ENCODE peak calls at places on chromosomes 16 and 17, in five cellular contexts. L, G, Q, S and K are unnamed samples.

GRCh38 chr17:34318474-34318873 is 761 bp upstream of the CCL8 start:
- DNase-seq in L (no peak), G (no peak), Q (no peak), S (no peak), K (no peak)

GRCh38 chr16:57720142-57720575 is 15.4 kb upstream of the KATNB1 start:
- DNase-seq in L (no peak), G (no peak), Q (peak; percentile 74), S (peak; percentile 23), K (no peak)

GRCh38 chr17:71975998-71976649 is 144.7 kb upstream of the SOX9 start:
- DNase-seq in L (peak; percentile 85), G (peak; percentile 89), Q (peak; percentile 100), S (no peak), K (peak; percentile 97)

GRCh38 chr17:35780876-35781409 is 14.5 kb downstream of the MMP28 start:
- DNase-seq in L (no peak), G (no peak), Q (peak; percentile 27), S (no peak), K (no peak)

GRCh38 chr17:67999291-67999911 is 3.1 kb upstream of the C17orf58 start:
- DNase-seq in L (no peak), G (no peak), Q (peak; percentile 41), S (no peak), K (no peak)

GRCh38 chr16:12868169-12868568 is 33.2 kb upstream of the SHISA9 start:
- DNase-seq in L (no peak), G (no peak), Q (no peak), S (no peak), K (no peak)

GRCh38 chr16:86215979-86216585 is 294.2 kb upstream of the FOXF1 start:
- DNase-seq in L (no peak), G (no peak), Q (no peak), S (no peak), K (no peak)

GRCh38 chr16:2962334-2963073 is 1.6 kb upstream of the KREMEN2 start:
- DNase-seq in L (no peak), G (no peak), Q (no peak), S (no peak), K (no peak)

GRCh38 chr17:37158290-37158689 is 209.5 kb downstream of the AATF start:
- DNase-seq in L (no peak), G (no peak), Q (no peak), S (no peak), K (no peak)

GRCh38 chr16:50296807-50297206 is 30.5 kb downstream of the ADCY7 start:
- DNase-seq in L (no peak), G (no peak), Q (no peak), S (no peak), K (no peak)

GRCh38 chr16:25434061-25434460 is 176.4 kb upstream of the ZKSCAN2 start:
- DNase-seq in L (no peak), G (no peak), Q (no peak), S (no peak), K (no peak)

GRCh38 chr17:29705352-29705751 is 82.6 kb upstream of the CORO6 start:
- DNase-seq in L (no peak), G (no peak), Q (no peak), S (peak; percentile 27), K (no peak)

GRCh38 chr17:66944365-66945203 is 19.9 kb upstream of the CACNG4 start:
- DNase-seq in L (no peak), G (no peak), Q (peak; percentile 33), S (no peak), K (no peak)

GRCh38 chr17:78532922-78533640 is 44.1 kb downstream of the DNAH17 start:
- DNase-seq in L (no peak), G (peak; percentile 7), Q (peak; percentile 60), S (no peak), K (no peak)

GRCh38 chr16:2902337-2903130 is 9.2 kb upstream of the FLYWCH1 start:
- DNase-seq in L (no peak), G (no peak), Q (no peak), S (no peak), K (no peak)

GRCh38 chr16:71931599-71931998 is 36.3 kb downstream of the IST1 start:
- DNase-seq in L (no peak), G (no peak), Q (no peak), S (no peak), K (no peak)

GRCh38 chr16:6977906-6978305 is 354.7 kb upstream of the RBFOX1 start:
- DNase-seq in L (no peak), G (no peak), Q (no peak), S (no peak), K (no peak)

GRCh38 chr16:86450691-86451090 is 59.6 kb upstream of the FOXF1 start:
- DNase-seq in L (no peak), G (no peak), Q (no peak), S (no peak), K (no peak)

GRCh38 chr17:2591040-2591640 is 2.3 kb upstream of the PAFAH1B1 start:
- DNase-seq in L (no peak), G (no peak), Q (no peak), S (no peak), K (no peak)

GRCh38 chr17:74271902-74272563 is 2.0 kb upstream of the DNAI2 start:
- DNase-seq in L (no peak), G (no peak), Q (no peak), S (no peak), K (no peak)

GRCh38 chr17:43020789-43021738 is 1.1 kb downstream of the VAT1 start:
- DNase-seq in L (no peak), G (no peak), Q (peak; percentile 89), S (no peak), K (peak; percentile 56)

DNA sequence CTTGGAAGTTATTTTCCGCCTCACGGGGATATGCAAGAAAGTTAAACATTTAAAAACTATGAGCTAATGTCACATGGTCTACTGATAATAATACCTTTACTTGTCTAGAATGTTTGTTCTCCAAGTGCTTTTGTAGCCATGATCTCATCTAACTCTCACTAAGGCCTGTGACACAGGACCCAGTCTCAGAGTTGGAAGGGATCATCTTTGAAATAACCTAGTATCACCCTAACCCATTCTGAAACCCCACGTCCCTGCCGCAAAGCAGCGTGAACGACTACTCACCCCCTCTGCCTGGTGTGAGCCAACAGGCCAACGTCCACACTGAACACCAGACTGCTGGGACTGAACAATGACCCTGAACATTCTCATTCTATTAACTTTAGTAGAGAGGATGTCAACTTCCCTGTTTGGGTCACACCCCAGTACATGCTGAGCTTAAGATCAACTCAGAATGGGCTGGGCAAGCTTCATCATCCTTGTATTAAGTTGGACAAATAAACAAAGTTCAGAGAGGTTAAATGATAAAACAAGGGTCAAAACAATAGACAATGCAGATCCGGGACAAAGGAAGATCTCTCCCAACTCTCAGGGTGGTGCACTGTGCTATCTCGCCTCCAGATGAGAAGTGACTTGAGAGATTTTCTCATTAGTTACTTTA is 54.8 kb upstream of the BCAR1 start:
- DNase-seq in L (no peak), G (no peak), Q (no peak), S (no peak), K (peak; percentile 27)
- H3K4me3 ChIP-seq in L (peak overlapping the region; percentile 29), G (no peak overlapping the region), Q (peak overlapping the region; percentile 53), S (no peak overlapping the region), K (no peak overlapping the region)

GRCh38 chr16:88712362-88712979 is 6.2 kb downstream of the CTU2 start:
- DNase-seq in L (no peak), G (no peak), Q (no peak), S (no peak), K (no peak)
- H3K4me3 ChIP-seq in L (no peak overlapping the region), G (no peak overlapping the region), Q (no peak overlapping the region), S (no peak overlapping the region), K (no peak overlapping the region)

GRCh38 chr16:29791845-29792797 is 1.6 kb downstream of the KIF22 start:
- DNase-seq in L (no peak), G (no peak), Q (no peak), S (no peak), K (no peak)

GRCh38 chr16:29794231-29794710 is 3.7 kb downstream of the KIF22 start:
- DNase-seq in L (no peak), G (no peak), Q (no peak), S (no peak), K (no peak)

GRCh38 chr16:29789775-29790182 is 772 bp upstream of the KIF22 start:
- DNase-seq in L (no peak), G (no peak), Q (no peak), S (no peak), K (no peak)

GRCh38 chr16:29790949-29791844 is 646 bp downstream of the KIF22 start:
- DNase-seq in L (no peak), G (no peak), Q (peak; percentile 51), S (no peak), K (no peak)

GRCh38 chr16:29790183-29790948 is at the start of gene KIF22:
- DNase-seq in L (peak; percentile 96), G (peak; percentile 95), Q (peak; percentile 100), S (peak; percentile 100), K (peak; percentile 99)
- H3K4me3 ChIP-seq in L (peak within 1 kb of the TSS; percentile 79), G (peak within 1 kb of the TSS; percentile 94), Q (peak within 1 kb of the TSS; percentile 84), S (peak within 1 kb of the TSS; percentile 95), K (peak within 1 kb of the TSS; percentile 95)

DNA sequence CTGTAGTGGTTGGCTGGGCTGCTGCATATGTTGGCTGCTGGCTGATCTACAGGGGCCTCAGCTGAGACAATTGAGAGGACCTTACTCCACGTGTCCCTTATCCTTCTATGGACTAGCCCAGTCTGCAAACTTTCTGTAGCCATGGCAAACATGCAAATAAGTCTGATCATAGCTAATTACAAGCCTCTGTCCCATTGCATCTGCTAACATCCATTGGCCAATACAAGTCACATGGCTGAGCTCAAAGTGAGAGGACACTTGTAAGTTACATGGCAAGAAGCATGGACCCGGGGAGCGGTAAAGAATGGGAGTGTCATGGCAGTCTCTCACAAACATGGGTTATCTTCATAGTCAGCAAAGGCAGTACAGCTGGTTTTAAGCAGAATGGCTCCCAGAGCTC is 11.6 kb upstream of the IL4R start:
- DNase-seq in L (no peak), G (no peak), Q (no peak), S (no peak), K (no peak)
- H3K4me3 ChIP-seq in L (no peak overlapping the region), G (no peak overlapping the region), Q (no peak overlapping the region), S (no peak overlapping the region), K (no peak overlapping the region)

GRCh38 chr17:19573075-19573474 is 39.4 kb downstream of the SLC47A1 start:
- DNase-seq in L (no peak), G (peak; percentile 29), Q (peak; percentile 36), S (no peak), K (no peak)

GRCh38 chr17:19568016-19568350 is 34.3 kb downstream of the SLC47A1 start:
- DNase-seq in L (no peak), G (no peak), Q (no peak), S (no peak), K (no peak)

GRCh38 chr17:19567216-19568015 is 33.8 kb downstream of the SLC47A1 start:
- DNase-seq in L (no peak), G (no peak), Q (no peak), S (no peak), K (no peak)

GRCh38 chr17:19569785-19570496 is 36.3 kb downstream of the SLC47A1 start:
- DNase-seq in L (no peak), G (no peak), Q (no peak), S (no peak), K (peak; percentile 68)

GRCh38 chr17:19570497-19571151 is 37.0 kb downstream of the SLC47A1 start:
- DNase-seq in L (no peak), G (no peak), Q (no peak), S (no peak), K (no peak)
- H3K4me3 ChIP-seq in L (no peak overlapping the region), G (no peak overlapping the region), Q (no peak overlapping the region), S (no peak overlapping the region), K (no peak overlapping the region)